ENCODE peak calls at places on chromosomes 16 and 17, in five cellular contexts. Z is CD8-positive, alpha-beta T cell; Y is thoracic aorta; J is choroid plexus epithelial cell; W is GM12865. H is an unnamed sample.

GRCh38 chr17:82173351-82174041 is 39.1 kb downstream of the CCDC57 start:
- DNase-seq in Z (no peak), Y (no peak), J (no peak), W (no peak), H (no peak)

GRCh38 chr17:62724398-62725146 is 83.5 kb downstream of the MARCHF10 start:
- DNase-seq in Z (peak), Y (no peak), J (no peak), W (peak), H (no peak)

GRCh38 chr17:79792984-79793923 is 3.6 kb downstream of the CBX8 start:
- DNase-seq in Z (no peak), Y (no peak), J (peak), W (no peak), H (peak)

GRCh38 chr17:2123467-2124251 is 68.8 kb downstream of the HIC1 start:
- DNase-seq in Z (no peak), Y (no peak), J (peak), W (no peak), H (peak)

GRCh38 chr16:24821129-24821528 is 24.6 kb upstream of the SLC5A11 start:
- DNase-seq in Z (no peak), Y (no peak), J (no peak), W (no peak), H (no peak)

GRCh38 chr16:2949705-2950399 is 14.2 kb upstream of the KREMEN2 start:
- DNase-seq in Z (no peak), Y (no peak), J (no peak), W (no peak), H (no peak)

GRCh38 chr16:27321013-27321960 is 7.5 kb downstream of the IL4R start:
- DNase-seq in Z (no peak), Y (no peak), J (peak), W (no peak), H (peak)

GRCh38 chr17:36755586-36755985 is 154.2 kb downstream of the MRM1 start:
- DNase-seq in Z (peak), Y (no peak), J (peak), W (peak), H (no peak)

GRCh38 chr17:75340636-75341035 is 51.4 kb upstream of the SLC25A19 start:
- DNase-seq in Z (no peak), Y (no peak), J (no peak), W (no peak), H (peak)

GRCh38 chr17:37698132-37698615 is 46.7 kb downstream of the HNF1B start:
- DNase-seq in Z (no peak), Y (no peak), J (peak), W (peak), H (peak)

GRCh38 chr16:51556694-51557327 is 405.7 kb upstream of the SALL1 start:
- DNase-seq in Z (no peak), Y (no peak), J (peak), W (no peak), H (peak)

GRCh38 chr16:22789281-22789945 is 24.5 kb upstream of the HS3ST2 start:
- DNase-seq in Z (no peak), Y (no peak), J (no peak), W (no peak), H (no peak)

GRCh38 chr17:57433396-57433944 is 177.1 kb downstream of the MSI2 start:
- DNase-seq in Z (no peak), Y (no peak), J (no peak), W (no peak), H (no peak)

GRCh38 chr16:19361587-19361986 is 56.1 kb upstream of the TMC5 start:
- DNase-seq in Z (no peak), Y (no peak), J (no peak), W (no peak), H (no peak)

GRCh38 chr16:2471016-2471652 is at the start of gene NTN3:
- DNase-seq in Z (no peak), Y (no peak), J (no peak), W (no peak), H (no peak)

GRCh38 chr17:39606434-39607056 is 1.2 kb downstream of the NEUROD2 start:
- DNase-seq in Z (no peak), Y (no peak), J (no peak), W (no peak), H (no peak)

GRCh38 chr17:7589204-7589868 is 558 bp downstream of the SOX15 start:
- DNase-seq in Z (peak), Y (no peak), J (peak), W (peak), H (peak)

GRCh38 chr16:4968879-4969278 is 10.7 kb downstream of the SEC14L5 start:
- DNase-seq in Z (no peak), Y (no peak), J (no peak), W (no peak), H (no peak)

GRCh38 chr16:79874391-79874790 is 273.9 kb upstream of the MAF start:
- DNase-seq in Z (no peak), Y (no peak), J (no peak), W (no peak), H (no peak)

GRCh38 chr16:87369796-87370719 is 13.5 kb downstream of the FBXO31 start:
- DNase-seq in Z (no peak), Y (no peak), J (no peak), W (no peak), H (no peak)

GRCh38 chr16:57503366-57503765 is 17.1 kb upstream of the DOK4 start:
- DNase-seq in Z (no peak), Y (no peak), J (no peak), W (no peak), H (no peak)

GRCh38 chr17:17342242-17342945 is 39.2 kb downstream of the NT5M start:
- DNase-seq in Z (no peak), Y (no peak), J (no peak), W (no peak), H (no peak)

GRCh38 chr17:34850023-34850422 is 111.2 kb downstream of the CCT6B start:
- DNase-seq in Z (no peak), Y (no peak), J (no peak), W (no peak), H (peak)

GRCh38 chr16:81071816-81072215 is 5.2 kb downstream of the C16orf46 start:
- DNase-seq in Z (no peak), Y (no peak), J (peak), W (peak), H (no peak)

GRCh38 chr16:2529061-2529931 is 1.9 kb downstream of the CEMP1 start:
- DNase-seq in Z (peak), Y (no peak), J (no peak), W (no peak), H (no peak)

GRCh38 chr17:35170968-35171771 is 23.0 kb downstream of the SLC35G3 start:
- DNase-seq in Z (peak), Y (no peak), J (peak), W (peak), H (peak)

GRCh38 chr16:80084163-80084562 is 456.6 kb upstream of the DYNLRB2 start:
- DNase-seq in Z (no peak), Y (no peak), J (peak), W (no peak), H (peak)

GRCh38 chr17:4750606-4751005 is 10.9 kb upstream of the CXCL16 start:
- DNase-seq in Z (no peak), Y (no peak), J (no peak), W (no peak), H (no peak)

GRCh38 chr16:49739381-49739780 is 116.5 kb downstream of the ZNF423 start:
- DNase-seq in Z (no peak), Y (no peak), J (no peak), W (no peak), H (no peak)

GRCh38 chr17:47810901-47811635 is 10.5 kb downstream of the OSBPL7 start:
- DNase-seq in Z (no peak), Y (no peak), J (no peak), W (no peak), H (no peak)

GRCh38 chr16:60331168-60331567 is 1597.1 kb upstream of the GOT2 start:
- DNase-seq in Z (no peak), Y (no peak), J (no peak), W (no peak), H (no peak)

GRCh38 chr16:68756250-68757051 is 19.4 kb downstream of the CDH1 start:
- DNase-seq in Z (peak), Y (no peak), J (no peak), W (peak), H (no peak)

GRCh38 chr16:77834600-77834963 is 46.2 kb downstream of the VAT1L start:
- DNase-seq in Z (no peak), Y (no peak), J (peak), W (no peak), H (peak)

GRCh38 chr17:9024497-9024896 is 3.2 kb downstream of the NTN1 start:
- DNase-seq in Z (no peak), Y (no peak), J (no peak), W (no peak), H (no peak)

GRCh38 chr17:10681866-10682446 is 15.4 kb downstream of the SCO1 start:
- DNase-seq in Z (no peak), Y (no peak), J (peak), W (no peak), H (peak)

GRCh38 chr17:21358682-21359482 is 17.3 kb upstream of the KCNJ12 start:
- DNase-seq in Z (no peak), Y (no peak), J (no peak), W (no peak), H (peak)

GRCh38 chr16:56753410-56753809 is 23.5 kb downstream of the NUP93 start:
- DNase-seq in Z (no peak), Y (no peak), J (peak), W (no peak), H (peak)

GRCh38 chr17:59811209-59811608 is 81.5 kb downstream of the TUBD1 start:
- DNase-seq in Z (no peak), Y (no peak), J (no peak), W (no peak), H (peak)

GRCh38 chr16:4115941-4116327 is 308 bp downstream of the ADCY9 start:
- DNase-seq in Z (no peak), Y (no peak), J (no peak), W (no peak), H (no peak)

DNA sequence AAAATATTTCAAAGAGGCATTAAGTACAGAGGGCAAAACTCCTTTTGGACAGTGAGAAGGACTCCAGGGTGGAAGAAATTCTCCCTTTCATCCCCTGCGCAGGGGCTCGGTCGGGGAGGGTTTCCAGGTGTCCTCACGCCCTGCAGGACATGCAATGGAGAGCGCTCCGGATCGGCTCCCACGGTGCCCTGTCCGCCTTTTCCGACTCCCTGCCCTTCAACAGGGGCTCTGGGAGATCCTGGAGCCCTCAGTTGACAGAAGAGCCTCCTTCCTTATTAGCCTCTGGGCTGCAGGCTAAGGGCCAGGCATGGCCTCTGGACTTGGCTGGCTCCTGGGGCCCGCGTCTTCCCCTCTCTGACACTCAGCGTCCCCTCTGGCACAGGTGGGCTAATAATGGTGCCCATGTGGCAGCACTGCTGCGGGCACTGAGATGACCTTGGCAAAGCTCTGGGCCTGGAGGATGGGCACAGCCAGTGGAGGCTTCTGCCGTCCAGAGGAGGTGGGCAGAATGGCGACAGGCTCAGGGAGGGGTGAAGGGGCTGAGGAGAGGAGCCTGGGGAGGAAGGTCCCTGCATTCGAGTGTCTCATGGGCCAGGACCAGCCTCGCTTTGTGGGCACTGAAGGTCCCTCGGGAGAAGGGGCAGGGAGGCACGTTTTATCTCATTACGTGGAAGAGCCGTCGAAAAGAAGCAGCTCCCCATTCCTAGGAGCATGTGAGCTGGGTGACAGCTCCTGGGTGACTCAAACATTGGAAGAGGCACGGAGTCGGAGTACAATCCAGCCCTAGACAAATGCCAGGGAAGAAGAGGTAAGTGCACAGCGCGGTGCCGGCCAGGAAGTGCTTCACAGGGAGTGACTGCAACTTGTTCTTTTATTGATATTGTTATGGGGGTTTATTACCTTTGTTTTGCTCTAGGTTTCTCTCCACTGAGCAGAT is 161.7 kb downstream of the IRF8 start:
- DNase-seq in Z (no peak), Y (no peak), J (no peak), W (no peak), H (no peak)
- H3K4me3 ChIP-seq in Z (no peak), Y (no peak), J (no peak), W (no peak), H (no peak)

GRCh38 chr16:82758904-82759303 is 132.1 kb downstream of the CDH13 start:
- DNase-seq in Z (no peak), Y (no peak), J (no peak), W (no peak), H (no peak)
- TF ChIP-seq CTCF in Z (no peak), Y (no peak), J (no peak), W (no peak), H (no peak)

DNA sequence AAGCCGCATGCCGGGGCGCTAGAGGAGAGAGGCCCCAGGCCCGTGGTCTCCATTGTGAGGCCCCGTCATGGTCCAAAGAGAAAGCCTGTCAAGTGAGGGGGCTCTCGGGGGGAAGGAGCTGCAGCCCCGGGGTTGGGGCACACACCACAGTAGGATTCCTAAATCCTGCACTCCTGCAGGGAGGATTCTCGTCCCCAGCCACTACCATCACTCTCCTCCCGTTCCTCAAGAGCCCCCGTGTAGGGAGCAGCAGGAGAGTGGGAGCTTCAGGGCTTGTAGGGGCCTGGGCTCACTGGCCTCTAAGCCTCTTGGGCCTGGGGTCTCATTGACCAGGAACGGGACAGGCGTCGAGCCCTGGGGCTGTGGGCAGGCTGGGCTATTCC is 811 bp downstream of the C16orf86 start:
- DNase-seq in Z (no peak), Y (no peak), J (no peak), W (no peak), H (no peak)
- H3K4me3 ChIP-seq in Z (peak), Y (peak), J (peak), W (peak), H (peak)

DNA sequence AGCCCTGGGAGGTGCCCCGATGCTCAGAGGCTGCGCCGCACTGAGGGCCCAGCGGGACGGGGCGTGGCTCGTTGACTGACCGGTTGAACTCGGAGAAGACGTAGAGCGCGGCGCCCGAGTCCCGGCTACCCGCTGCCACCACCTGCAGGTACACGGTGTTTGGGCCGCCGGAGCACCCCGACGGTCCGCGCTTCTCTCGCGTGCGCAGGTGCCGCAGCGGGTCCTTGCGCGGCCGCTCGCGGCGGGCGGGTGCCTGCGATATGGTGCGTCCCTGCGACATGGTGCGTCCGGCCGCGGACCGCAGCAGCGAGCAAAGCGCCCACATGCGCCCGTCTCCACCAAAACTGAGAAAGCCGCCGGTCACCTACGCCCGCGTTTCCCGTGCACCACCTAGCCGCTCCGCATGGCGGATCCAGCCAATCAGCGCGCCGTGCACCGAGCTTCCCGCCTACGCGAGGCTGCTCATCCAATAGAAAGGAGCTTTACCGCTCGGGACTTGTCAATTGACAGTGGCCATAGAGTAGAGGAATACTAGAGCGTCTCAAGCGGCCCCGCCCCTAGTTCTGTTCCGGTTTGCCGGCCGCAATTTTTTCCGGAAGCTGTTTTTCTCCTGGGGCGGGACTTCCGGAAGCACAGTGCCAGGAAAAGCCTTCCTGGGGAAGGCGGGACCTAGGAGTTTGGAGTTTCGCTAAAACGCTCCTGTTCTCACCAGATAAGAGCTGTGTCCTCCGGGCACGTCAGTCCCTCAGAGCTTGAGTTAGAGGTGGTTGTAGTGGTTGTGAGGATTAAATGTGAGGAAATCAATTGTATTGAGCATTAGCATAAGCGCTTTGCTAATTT is at the start of gene ELAC2:
- DNase-seq in Z (peak), Y (peak), J (peak), W (peak), H (peak)
- TF ChIP-seq CTCF in Z (no peak), Y (peak), J (no peak), W (no peak), H (no peak)